ENCODE peak calls at places on chromosomes 16 and 17, in four cellular contexts. A, V, R and C are unnamed samples.

GRCh38 chr17:39357978-39358377 is 43.4 kb downstream of the FBXL20 start:
- DNase-seq in A (no peak), V (no peak), R (no peak), C (no peak)

GRCh38 chr16:58084635-58085034 is 44.5 kb downstream of the CFAP20 start:
- DNase-seq in A (no peak), V (no peak), R (no peak), C (no peak)

GRCh38 chr17:38430822-38431221 is 2.6 kb downstream of the ARHGAP23 start:
- DNase-seq in A (no peak), V (no peak), R (no peak), C (no peak)

GRCh38 chr17:10620823-10621222 is 36.3 kb downstream of the MYH3 start:
- DNase-seq in A (no peak), V (no peak), R (no peak), C (no peak)

GRCh38 chr17:78185981-78186688 is 717 bp downstream of the TK1 start:
- DNase-seq in A (no peak), V (no peak), R (peak), C (peak)

GRCh38 chr16:48113471-48113870 is 42.3 kb downstream of the ABCC12 start:
- DNase-seq in A (no peak), V (no peak), R (no peak), C (no peak)

GRCh38 chr17:67054011-67054591 is 9.7 kb downstream of the CACNG1 start:
- DNase-seq in A (no peak), V (no peak), R (no peak), C (no peak)

GRCh38 chr16:3065742-3066439 is 451 bp downstream of the IL32 start:
- DNase-seq in A (no peak), V (peak), R (no peak), C (no peak)

GRCh38 chr17:37708616-37709212 is 36.1 kb downstream of the HNF1B start:
- DNase-seq in A (peak), V (no peak), R (no peak), C (no peak)

GRCh38 chr17:58452738-58453137 is 35.4 kb upstream of the RNF43 start:
- DNase-seq in A (peak), V (no peak), R (no peak), C (no peak)

GRCh38 chr17:46139365-46140210 is 53.6 kb downstream of the KANSL1 start:
- DNase-seq in A (no peak), V (no peak), R (no peak), C (no peak)

DNA sequence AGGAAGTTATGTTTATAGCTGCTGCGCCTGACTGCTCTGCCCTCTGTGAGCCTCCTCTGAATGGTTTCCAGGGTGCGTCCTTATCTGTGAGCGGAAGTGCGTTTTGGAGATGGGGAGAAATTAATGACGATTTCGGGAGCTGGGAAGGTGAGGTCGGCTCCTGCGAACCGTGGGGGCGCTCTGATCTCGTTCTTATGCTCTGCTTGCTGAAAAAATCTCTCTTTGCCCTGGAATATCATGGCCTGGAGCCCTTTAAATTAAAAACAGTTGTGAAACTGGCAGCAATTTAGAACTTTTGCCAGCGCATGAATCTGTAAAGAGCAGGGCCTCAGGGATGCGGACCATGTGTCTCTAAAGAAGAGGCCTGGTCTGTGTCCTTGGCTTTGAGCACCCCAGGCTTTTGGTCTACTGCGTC is 135.8 kb upstream of the ZFHX3 start:
- DNase-seq in A (no peak), V (no peak), R (no peak), C (no peak)
- TF ChIP-seq CTCF in A (peak), V (no peak), R (no peak), C (peak)

GRCh38 chr16:87620201-87620495 is 17.8 kb downstream of the JPH3 start:
- DNase-seq in A (no peak), V (no peak), R (no peak), C (no peak)

GRCh38 chr16:87621976-87622713 is 19.8 kb downstream of the JPH3 start:
- DNase-seq in A (no peak), V (no peak), R (no peak), C (no peak)

GRCh38 chr16:87625241-87625797 is 23.0 kb downstream of the JPH3 start:
- DNase-seq in A (no peak), V (no peak), R (no peak), C (no peak)

GRCh38 chr16:87621550-87621829 is 19.2 kb downstream of the JPH3 start:
- DNase-seq in A (no peak), V (no peak), R (no peak), C (no peak)

GRCh38 chr16:87622756-87623319 is 20.5 kb downstream of the JPH3 start:
- DNase-seq in A (no peak), V (no peak), R (no peak), C (no peak)
- TF ChIP-seq CTCF in A (no peak), V (no peak), R (no peak), C (no peak)

DNA sequence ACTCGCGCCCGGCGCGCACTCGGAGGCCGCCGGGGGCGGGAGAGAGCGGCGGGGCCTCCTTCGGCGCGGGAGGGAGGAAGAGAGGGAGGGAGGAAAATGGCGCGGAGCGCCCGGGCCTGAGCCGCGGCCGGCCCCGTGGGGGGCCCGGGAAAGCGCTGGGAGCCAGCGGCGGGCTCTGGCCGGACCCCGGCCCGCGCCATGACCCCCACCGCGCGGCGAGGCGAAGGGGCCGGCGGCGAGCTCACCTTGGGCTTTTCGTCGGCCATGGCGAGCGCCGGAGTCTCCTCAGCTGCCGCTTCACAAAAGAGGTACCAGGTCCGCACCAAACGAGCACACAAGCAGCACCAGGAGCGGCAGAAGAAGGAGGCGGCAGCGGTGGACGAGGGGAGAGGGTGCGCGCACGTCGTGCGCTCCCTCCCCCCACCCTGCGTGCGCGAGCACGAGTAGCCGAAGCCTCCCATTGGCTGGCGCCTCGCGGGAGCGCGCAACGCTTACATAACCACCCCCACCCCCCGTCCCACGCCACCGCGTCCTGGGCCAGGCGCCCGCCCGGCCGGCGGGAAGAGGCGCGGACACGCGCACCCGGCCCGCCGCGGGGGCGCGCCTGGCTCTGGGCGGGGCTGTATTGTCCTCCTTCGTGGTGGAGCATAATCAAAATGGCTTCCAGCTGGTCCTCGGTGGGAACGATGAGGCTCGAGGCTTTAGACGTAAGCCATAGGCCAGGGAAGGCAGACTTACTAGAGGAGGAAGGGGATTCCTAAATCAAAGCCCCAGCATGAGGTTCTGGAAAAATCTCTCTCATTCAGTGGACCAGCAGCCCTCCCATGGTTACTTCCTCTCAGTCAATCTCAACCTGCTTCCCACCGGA is at the start of gene SUMO2:
- DNase-seq in A (peak), V (peak), R (peak), C (peak)
- TF ChIP-seq CTCF in A (no peak), V (no peak), R (peak), C (peak)

GRCh38 chr16:5605404-5605803 is 507.8 kb upstream of the EEF2KMT start:
- DNase-seq in A (no peak), V (no peak), R (no peak), C (no peak)

GRCh38 chr16:5603836-5604235 is 506.2 kb upstream of the EEF2KMT start:
- DNase-seq in A (no peak), V (no peak), R (no peak), C (no peak)

GRCh38 chr16:5607169-5607568 is 509.6 kb upstream of the EEF2KMT start:
- DNase-seq in A (no peak), V (no peak), R (no peak), C (no peak)

GRCh38 chr16:5604770-5605169 is 507.2 kb upstream of the EEF2KMT start:
- DNase-seq in A (no peak), V (no peak), R (no peak), C (no peak)
- TF ChIP-seq CTCF in A (no peak), V (no peak), R (no peak), C (peak)

DNA sequence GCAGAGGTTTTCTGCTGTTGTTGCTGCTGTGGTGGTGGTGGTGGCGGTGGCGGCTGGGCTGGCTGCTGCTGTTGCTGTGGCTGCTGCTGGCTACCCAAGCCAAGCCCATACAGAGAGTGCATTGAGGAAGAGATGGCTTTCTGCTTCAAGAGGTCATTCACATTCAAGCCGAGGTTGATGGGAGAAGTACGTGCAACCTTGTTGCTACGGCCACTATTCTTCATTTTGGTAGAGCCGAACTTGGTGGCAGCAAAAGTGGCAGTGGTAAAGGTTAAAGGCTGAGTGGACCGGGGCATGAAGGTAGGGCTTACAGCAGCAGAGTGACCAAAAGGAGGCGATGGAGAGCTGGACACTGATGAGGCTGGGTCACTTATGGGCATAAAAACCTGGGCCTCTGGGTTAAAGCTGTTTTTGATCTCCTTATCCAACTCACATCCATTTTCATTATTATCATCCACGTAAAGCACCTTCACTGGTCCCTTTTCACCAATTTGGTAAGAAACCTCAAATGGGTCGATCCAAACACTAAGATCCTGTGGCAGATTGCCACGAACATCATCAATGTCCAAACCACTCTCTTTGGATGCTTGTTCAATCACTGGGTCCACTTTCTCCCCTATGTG is 2.8 kb downstream of the TOB1 start:
- DNase-seq in A (no peak), V (no peak), R (no peak), C (peak)
- TF ChIP-seq CTCF in A (peak), V (no peak), R (peak), C (peak)

DNA sequence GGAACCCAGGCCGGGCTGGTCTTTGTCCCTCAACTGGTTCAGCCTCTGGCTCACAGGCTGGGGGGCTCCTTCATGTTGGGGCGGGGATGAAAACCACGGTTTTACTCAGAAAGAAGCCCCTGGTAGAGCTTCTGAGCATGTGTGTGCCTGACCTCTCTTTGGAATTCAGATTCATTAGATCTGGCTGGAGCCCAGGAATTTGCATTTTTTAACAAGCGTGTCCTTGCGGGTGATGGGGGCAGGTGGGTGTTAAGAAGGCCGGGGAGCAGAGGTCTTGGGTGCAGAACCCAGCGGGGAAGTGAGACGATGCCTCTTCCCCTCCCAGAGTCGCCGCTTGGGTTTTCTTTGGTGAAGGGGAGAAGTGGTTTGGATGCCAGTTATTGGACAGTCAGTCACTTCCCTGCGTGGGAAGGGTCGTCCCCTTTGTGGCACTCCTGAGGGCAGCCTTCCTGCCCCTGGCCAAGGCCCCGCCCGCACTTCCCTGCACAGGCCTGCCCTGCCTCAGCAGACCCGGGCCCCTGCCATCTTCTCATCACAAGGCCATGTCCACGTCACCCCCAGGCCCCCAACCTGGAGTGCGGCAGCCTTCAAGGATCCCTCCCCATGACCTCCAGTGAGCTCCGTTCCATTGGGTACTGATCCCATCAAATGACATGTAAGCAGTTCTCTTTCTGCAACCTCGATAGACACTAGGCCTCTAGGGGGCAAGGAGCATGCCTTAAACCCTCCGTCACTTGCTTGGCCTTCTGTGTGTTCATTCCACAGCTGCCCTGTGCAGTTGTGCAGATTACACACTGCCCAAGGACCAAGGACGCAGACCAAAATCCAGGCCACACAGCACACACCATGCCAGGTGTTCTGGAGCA is 177.7 kb upstream of the CIBAR2 start:
- DNase-seq in A (no peak), V (no peak), R (no peak), C (no peak)
- TF ChIP-seq CTCF in A (no peak), V (no peak), R (no peak), C (peak)